ENCODE peak calls at places on chromosomes 3 and 15, in seven cellular contexts. F is fibroblast of gingiva; G is ecto neural progenitor cell; X is kidney tubule cell; T is Peyer's patch; Z is CD8-positive, alpha-beta memory T cell; E is pons. A is an unnamed sample.
A peak's percentile ranks its signal among the peaks of the same experiment; 100 is the strongest.

GRCh38 chr3:1251282-1252060 is 158.6 kb downstream of the CNTN6 start:
- DNase-seq in F (no peak), G (no peak), X (peak; percentile 82), T (no peak), Z (no peak), E (peak; percentile 14), A (peak; percentile 43)

GRCh38 chr3:33717866-33718594 is at the start of gene CLASP2:
- DNase-seq in F (peak; percentile 87), G (peak; percentile 91), X (peak; percentile 88), T (peak; percentile 91), Z (peak; percentile 90), E (peak; percentile 74), A (peak; percentile 85)

GRCh38 chr3:155572085-155572484 is 172.8 kb downstream of the PLCH1 start:
- DNase-seq in F (peak; percentile 89), G (no peak), X (no peak), T (no peak), Z (no peak), E (peak; percentile 6), A (no peak)

GRCh38 chr3:28949580-28949979 is 331.3 kb upstream of the RBMS3 start:
- DNase-seq in F (no peak), G (no peak), X (peak; percentile 9), T (no peak), Z (no peak), E (no peak), A (no peak)

GRCh38 chr15:84824260-84824690 is 7.1 kb downstream of the ALPK3 start:
- DNase-seq in F (peak; percentile 72), G (no peak), X (no peak), T (no peak), Z (no peak), E (peak; percentile 54), A (no peak)

GRCh38 chr3:109597438-109597837 is 260.1 kb upstream of the DPPA4 start:
- DNase-seq in F (no peak), G (no peak), X (no peak), T (no peak), Z (no peak), E (no peak), A (no peak)

GRCh38 chr15:31346367-31347066 is 19.9 kb downstream of the KLF13 start:
- DNase-seq in F (no peak), G (no peak), X (no peak), T (peak; percentile 53), Z (no peak), E (no peak), A (no peak)

GRCh38 chr3:4409415-4409814 is 57.7 kb downstream of the SUMF1 start:
- DNase-seq in F (no peak), G (no peak), X (no peak), T (no peak), Z (no peak), E (peak; percentile 11), A (no peak)

GRCh38 chr3:187735837-187736236 is 9.4 kb downstream of the BCL6 start:
- DNase-seq in F (peak; percentile 18), G (no peak), X (peak; percentile 67), T (no peak), Z (no peak), E (no peak), A (no peak)

GRCh38 chr3:43181202-43181910 is 75.5 kb upstream of the POMGNT2 start:
- DNase-seq in F (no peak), G (no peak), X (peak; percentile 79), T (peak; percentile 76), Z (peak; percentile 52), E (no peak), A (no peak)

GRCh38 chr3:129195731-129196256 is 12.1 kb upstream of the CNBP start:
- DNase-seq in F (peak; percentile 92), G (no peak), X (peak; percentile 86), T (no peak), Z (no peak), E (peak; percentile 91), A (peak; percentile 12)

GRCh38 chr3:178802993-178803693 is 266.9 kb downstream of the KCNMB2 start:
- DNase-seq in F (no peak), G (no peak), X (peak; percentile 6), T (no peak), Z (no peak), E (no peak), A (no peak)

GRCh38 chr3:99965681-99966408 is 148.2 kb downstream of the CMSS1 start:
- DNase-seq in F (no peak), G (no peak), X (no peak), T (no peak), Z (no peak), E (no peak), A (no peak)